ENCODE peak calls at places on chromosomes 4 and X, in seven cellular contexts. S is IMR-90, F is Panc1, M is right cardiac atrium, L is colonic mucosa, N is astrocyte of the spinal cord, R is aorta. V is an unnamed sample.

GRCh38 chrX:136694491-136695087 is 46.6 kb downstream of the CD40LG start:
- DNase-seq in S (peak; percentile 58), F (no peak), M (no peak), L (no peak), N (peak; percentile 57), R (no peak), V (no peak)

GRCh38 chr4:1598206-1598605 is 85.9 kb downstream of the FAM53A start:
- DNase-seq in S (no peak), F (no peak), M (peak; percentile 4), L (no peak), N (no peak), R (peak; percentile 15), V (peak; percentile 28)

GRCh38 chrX:154373340-154374306 is 811 bp downstream of the FLNA start:
- DNase-seq in S (peak; percentile 83), F (peak; percentile 61), M (peak; percentile 71), L (peak; percentile 79), N (peak; percentile 79), R (peak; percentile 80), V (no peak)

GRCh38 chr4:38663801-38664703 is at the start of gene KLF3:
- DNase-seq in S (peak; percentile 82), F (no peak), M (peak; percentile 97), L (peak; percentile 94), N (peak; percentile 93), R (peak; percentile 97), V (peak; percentile 97)

GRCh38 chrX:10508891-10509290 is 111.5 kb downstream of the MID1 start:
- DNase-seq in S (no peak), F (no peak), M (no peak), L (no peak), N (no peak), R (no peak), V (no peak)

GRCh38 chr4:106809083-106809482 is 227.0 kb downstream of the DKK2 start:
- DNase-seq in S (peak; percentile 25), F (no peak), M (no peak), L (no peak), N (peak; percentile 57), R (no peak), V (no peak)

GRCh38 chrX:11944486-11944885 is 186.4 kb downstream of the MSL3 start:
- DNase-seq in S (peak; percentile 64), F (no peak), M (no peak), L (no peak), N (peak; percentile 55), R (no peak), V (no peak)

GRCh38 chrX:119685225-119686066 is 7.5 kb downstream of the SEPTIN6 start:
- DNase-seq in S (no peak), F (no peak), M (peak; percentile 56), L (no peak), N (no peak), R (peak; percentile 59), V (no peak)

GRCh38 chr4:118173956-118174355 is 139.7 kb downstream of the NDST3 start:
- DNase-seq in S (peak; percentile 96), F (no peak), M (no peak), L (no peak), N (peak; percentile 92), R (no peak), V (no peak)

GRCh38 chrX:23813808-23814207 is 30.8 kb downstream of the SAT1 start:
- DNase-seq in S (no peak), F (no peak), M (no peak), L (no peak), N (no peak), R (no peak), V (no peak)

GRCh38 chrX:40176256-40176978 is 78.7 kb upstream of the BCOR start:
- DNase-seq in S (no peak), F (no peak), M (peak; percentile 80), L (peak; percentile 71), N (no peak), R (peak; percentile 79), V (peak; percentile 82)

GRCh38 chrX:107684956-107685385 is 56.7 kb downstream of the PRPS1 start:
- DNase-seq in S (no peak), F (no peak), M (peak; percentile 84), L (peak; percentile 78), N (peak; percentile 62), R (peak; percentile 80), V (peak; percentile 93)

GRCh38 chr4:114677346-114677979 is 78.9 kb downstream of the UGT8 start:
- DNase-seq in S (no peak), F (no peak), M (no peak), L (no peak), N (no peak), R (no peak), V (no peak)

GRCh38 chrX:119036369-119037029 is 36.3 kb upstream of the CT47C1 start:
- DNase-seq in S (peak; percentile 9), F (no peak), M (no peak), L (no peak), N (no peak), R (no peak), V (no peak)

GRCh38 chr4:137125011-137125410 is 407.3 kb downstream of the PCDH18 start:
- DNase-seq in S (peak; percentile 55), F (no peak), M (no peak), L (peak; percentile 18), N (peak; percentile 31), R (peak; percentile 44), V (no peak)

GRCh38 chr4:35151816-35152572 is 1092.3 kb downstream of the ARAP2 start:
- DNase-seq in S (no peak), F (no peak), M (no peak), L (no peak), N (no peak), R (no peak), V (no peak)

GRCh38 chrX:46257451-46257879 is 287.8 kb downstream of the ZNF674 start:
- DNase-seq in S (no peak), F (no peak), M (no peak), L (no peak), N (no peak), R (no peak), V (no peak)

GRCh38 chr4:145452447-145453162 is 29.0 kb upstream of the SMAD1 start:
- DNase-seq in S (no peak), F (no peak), M (no peak), L (no peak), N (no peak), R (no peak), V (no peak)

GRCh38 chr4:25818293-25819240 is 44.2 kb downstream of the SEL1L3 start:
- DNase-seq in S (peak; percentile 57), F (no peak), M (no peak), L (no peak), N (no peak), R (no peak), V (no peak)

DNA sequence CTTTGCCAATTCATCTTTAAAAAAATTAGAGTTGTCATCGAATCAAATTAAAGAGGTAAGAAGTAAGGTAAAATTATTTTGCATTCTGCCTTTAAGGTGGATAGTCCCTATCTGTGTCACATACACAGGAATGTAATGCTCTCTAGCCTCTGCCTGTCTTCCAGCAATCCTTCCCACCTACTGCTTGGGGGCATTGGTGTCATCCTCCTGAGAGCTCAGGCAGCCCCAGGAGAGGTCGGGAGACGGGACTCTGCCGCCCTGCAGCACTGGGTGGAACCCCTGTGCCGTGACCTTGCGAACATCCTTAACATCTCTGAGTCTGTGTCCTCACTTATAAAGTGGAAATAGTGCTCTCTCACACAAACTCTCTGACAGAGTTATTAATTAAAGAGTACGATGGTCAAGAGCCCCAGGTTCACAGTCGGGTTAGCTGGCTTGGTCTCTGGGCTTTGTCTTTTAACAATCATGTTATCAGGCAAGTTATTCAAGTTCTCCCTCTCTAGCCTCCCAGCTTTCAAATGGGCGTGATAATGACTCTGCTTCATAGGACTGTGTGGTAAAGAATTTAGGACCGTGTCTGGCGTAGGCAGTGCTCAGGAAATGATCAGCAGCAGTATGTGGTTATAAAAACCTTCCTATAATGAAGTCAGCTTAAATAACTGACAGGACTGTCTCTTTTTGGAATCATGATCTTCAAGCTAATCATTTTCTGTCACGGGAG is 10.2 kb downstream of the TLR3 start:
- DNase-seq in S (no peak), F (no peak), M (no peak), L (no peak), N (no peak), R (no peak), V (no peak)
- H3K4me3 ChIP-seq in S (no peak overlapping the region), F (no peak overlapping the region), M (no peak overlapping the region), L (no peak overlapping the region), N (no peak overlapping the region), R (no peak overlapping the region), V (no peak overlapping the region)

GRCh38 chr4:54066718-54067129 is 2.3 kb upstream of the CHIC2 start:
- DNase-seq in S (no peak), F (no peak), M (peak; percentile 24), L (peak; percentile 33), N (no peak), R (no peak), V (no peak)
- H3K4me3 ChIP-seq in S (no peak overlapping the region), F (no peak overlapping the region), M (no peak overlapping the region), L (no peak overlapping the region), N (no peak overlapping the region), R (no peak overlapping the region), V (no peak overlapping the region)

GRCh38 chr4:76563804-76564468 is 128.9 kb downstream of the SHROOM3 start:
- DNase-seq in S (no peak), F (no peak), M (no peak), L (no peak), N (no peak), R (no peak), V (no peak)

GRCh38 chr4:76562161-76562560 is 127.1 kb downstream of the SHROOM3 start:
- DNase-seq in S (peak; percentile 91), F (no peak), M (no peak), L (no peak), N (peak; percentile 83), R (no peak), V (no peak)

GRCh38 chr4:76558391-76559235 is 123.6 kb downstream of the SHROOM3 start:
- DNase-seq in S (peak; percentile 74), F (no peak), M (no peak), L (no peak), N (no peak), R (no peak), V (no peak)

GRCh38 chr4:76562851-76563803 is 128.1 kb downstream of the SHROOM3 start:
- DNase-seq in S (no peak), F (no peak), M (no peak), L (no peak), N (peak; percentile 47), R (no peak), V (no peak)

DNA sequence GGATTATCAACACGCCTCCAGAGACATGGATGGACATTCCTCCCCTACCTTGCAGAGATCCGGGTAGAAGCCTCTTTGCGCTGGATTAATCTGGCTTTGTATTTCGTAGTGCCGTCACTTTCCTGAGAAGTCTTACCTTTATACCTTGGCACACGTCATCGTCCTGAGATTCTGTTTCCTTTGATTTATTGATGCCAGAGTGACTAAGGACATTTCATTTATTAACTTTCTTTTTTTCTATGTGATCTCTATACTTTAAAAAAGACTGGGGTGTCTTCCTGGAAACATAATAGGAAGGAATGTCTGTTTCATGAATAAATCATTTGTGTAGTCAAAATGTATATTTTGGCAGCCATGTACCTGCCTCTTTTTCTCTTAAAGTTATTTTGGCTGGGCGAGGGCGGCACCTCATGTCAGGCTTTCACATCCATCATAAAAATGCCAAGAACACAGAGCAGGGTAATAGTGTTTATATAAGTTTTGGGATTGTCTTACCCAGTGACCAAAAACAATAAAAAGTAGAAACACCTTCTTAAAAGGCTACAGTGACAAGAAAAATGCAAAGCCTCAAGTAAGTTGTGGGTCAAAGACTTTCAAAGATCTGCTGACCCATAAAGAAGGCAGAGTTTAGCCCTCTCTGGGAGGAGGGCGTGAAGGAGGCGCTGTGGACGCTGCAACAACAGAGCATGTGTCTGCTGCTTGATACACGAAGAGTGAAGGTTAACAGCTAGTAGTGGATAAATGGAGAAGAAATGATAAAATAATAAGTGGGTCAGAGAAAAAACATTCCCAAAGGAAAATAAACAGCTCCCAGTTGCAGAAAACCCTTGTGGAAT is 124.4 kb downstream of the SHROOM3 start:
- DNase-seq in S (no peak), F (no peak), M (no peak), L (no peak), N (no peak), R (no peak), V (no peak)
- H3K4me3 ChIP-seq in S (no peak overlapping the region), F (no peak overlapping the region), M (no peak overlapping the region), L (no peak overlapping the region), N (no peak overlapping the region), R (no peak overlapping the region), V (no peak overlapping the region)

GRCh38 chr4:151049430-151049884 is 34.4 kb upstream of the LRBA start:
- DNase-seq in S (no peak), F (no peak), M (no peak), L (no peak), N (no peak), R (no peak), V (no peak)
- H3K4me3 ChIP-seq in S (no peak overlapping the region), F (no peak overlapping the region), M (no peak overlapping the region), L (no peak overlapping the region), N (no peak overlapping the region), R (no peak overlapping the region), V (no peak overlapping the region)

V was measured in lower lobe of right lung.